ENCODE peak calls at places on chromosome 14, in four cellular contexts. One of them, this sample, is unnamed.

GRCh38 chr14:32588448-32589320 is 259.6 kb downstream of the AKAP6 start:
- DNase-seq in transverse colon: no peak
- DNase-seq in PC-3: peak; percentile 77
- DNase-seq in H9: peak; percentile 35
- DNase-seq in this sample: no peak

GRCh38 chr14:75295491-75296338 is 17.1 kb downstream of the FOS start:
- DNase-seq in transverse colon: peak; percentile 89
- DNase-seq in PC-3: peak; percentile 74
- DNase-seq in H9: peak; percentile 91
- DNase-seq in this sample: peak; percentile 74

GRCh38 chr14:88323086-88323519 is at the start of gene KCNK10:
- DNase-seq in transverse colon: no peak
- DNase-seq in PC-3: no peak
- DNase-seq in H9: peak; percentile 36
- DNase-seq in this sample: no peak

GRCh38 chr14:81767266-81767987 is 233.8 kb upstream of the SEL1L start:
- DNase-seq in transverse colon: no peak
- DNase-seq in PC-3: no peak
- DNase-seq in H9: no peak
- DNase-seq in this sample: no peak

GRCh38 chr14:53306267-53306721 is 153.2 kb upstream of the DDHD1 start:
- DNase-seq in transverse colon: peak; percentile 22
- DNase-seq in PC-3: peak; percentile 69
- DNase-seq in H9: peak; percentile 46
- DNase-seq in this sample: no peak

GRCh38 chr14:103382375-103382774 is 2.8 kb upstream of the MARK3 start:
- DNase-seq in transverse colon: no peak
- DNase-seq in PC-3: no peak
- DNase-seq in H9: no peak
- DNase-seq in this sample: no peak

GRCh38 chr14:76975865-76976622 is 52.5 kb downstream of the IRF2BPL start:
- DNase-seq in transverse colon: no peak
- DNase-seq in PC-3: no peak
- DNase-seq in H9: no peak
- DNase-seq in this sample: no peak

GRCh38 chr14:51224551-51224950 is 15.5 kb upstream of the TMX1 start:
- DNase-seq in transverse colon: no peak
- DNase-seq in PC-3: no peak
- DNase-seq in H9: no peak
- DNase-seq in this sample: no peak

GRCh38 chr14:95500772-95501401 is 15.6 kb downstream of the SYNE3 start:
- DNase-seq in transverse colon: no peak
- DNase-seq in PC-3: peak; percentile 66
- DNase-seq in H9: no peak
- DNase-seq in this sample: no peak
- H3K4me1 ChIP-seq in transverse colon: peaks cover 21% of the 10 kb centered on the region
- H3K4me1 ChIP-seq in PC-3: peaks cover 12% of the 10 kb centered on the region
- H3K4me1 ChIP-seq in H9: no peaks in the 10 kb centered on the region
- H3K4me1 ChIP-seq in this sample: peaks cover 66% of the 10 kb centered on the region

GRCh38 chr14:29235991-29236390 is 469.4 kb downstream of the FOXG1 start:
- DNase-seq in transverse colon: no peak
- DNase-seq in PC-3: no peak
- DNase-seq in H9: no peak
- DNase-seq in this sample: no peak
- H3K9me3 ChIP-seq in transverse colon: no peaks in the 10 kb centered on the region
- H3K9me3 ChIP-seq in PC-3: no peaks in the 10 kb centered on the region
- H3K9me3 ChIP-seq in H9: no peaks in the 10 kb centered on the region
- H3K9me3 ChIP-seq in this sample: no peaks in the 10 kb centered on the region

DNA sequence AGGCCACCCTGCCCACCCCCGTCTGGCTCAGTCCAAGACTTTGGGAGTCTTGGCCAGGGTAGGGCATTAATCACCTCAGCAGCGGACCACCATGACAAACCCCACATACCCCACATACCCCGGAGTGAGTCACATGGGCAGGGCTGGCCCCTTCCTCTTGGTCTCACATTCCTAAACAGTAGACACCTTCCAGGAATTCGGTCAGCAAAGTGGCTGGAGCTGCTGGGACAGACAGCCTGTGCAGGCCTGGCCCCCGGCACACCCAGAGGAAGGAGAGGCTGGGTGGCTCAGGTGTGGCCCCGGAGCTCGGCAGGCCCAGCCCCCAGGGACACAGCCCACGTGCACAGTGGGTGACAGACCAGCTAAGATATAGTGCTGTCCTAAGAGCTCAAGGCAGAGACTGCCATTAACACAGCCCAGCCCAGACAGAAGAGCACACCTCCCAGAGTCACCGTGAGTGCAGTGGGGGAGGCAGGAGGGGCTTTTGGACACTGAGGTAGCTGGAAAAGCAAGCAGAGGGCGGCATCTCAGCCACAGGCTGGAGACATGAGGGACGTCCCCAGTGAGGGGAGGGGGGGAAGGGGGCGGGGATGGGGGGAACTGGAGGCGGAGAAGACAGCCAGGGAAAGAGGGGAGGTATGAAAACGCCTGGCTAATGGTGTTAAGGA is 24.0 kb downstream of the CCDC85C start:
- DNase-seq in transverse colon: peak; percentile 88
- DNase-seq in PC-3: peak; percentile 96
- DNase-seq in H9: peak; percentile 78
- DNase-seq in this sample: no peak
- H3K27ac ChIP-seq in transverse colon: peak overlapping the region; percentile 89
- H3K27ac ChIP-seq in PC-3: peak overlapping the region; percentile 84
- H3K27ac ChIP-seq in H9: no peak overlapping the region
- H3K27ac ChIP-seq in this sample: no peak overlapping the region

DNA sequence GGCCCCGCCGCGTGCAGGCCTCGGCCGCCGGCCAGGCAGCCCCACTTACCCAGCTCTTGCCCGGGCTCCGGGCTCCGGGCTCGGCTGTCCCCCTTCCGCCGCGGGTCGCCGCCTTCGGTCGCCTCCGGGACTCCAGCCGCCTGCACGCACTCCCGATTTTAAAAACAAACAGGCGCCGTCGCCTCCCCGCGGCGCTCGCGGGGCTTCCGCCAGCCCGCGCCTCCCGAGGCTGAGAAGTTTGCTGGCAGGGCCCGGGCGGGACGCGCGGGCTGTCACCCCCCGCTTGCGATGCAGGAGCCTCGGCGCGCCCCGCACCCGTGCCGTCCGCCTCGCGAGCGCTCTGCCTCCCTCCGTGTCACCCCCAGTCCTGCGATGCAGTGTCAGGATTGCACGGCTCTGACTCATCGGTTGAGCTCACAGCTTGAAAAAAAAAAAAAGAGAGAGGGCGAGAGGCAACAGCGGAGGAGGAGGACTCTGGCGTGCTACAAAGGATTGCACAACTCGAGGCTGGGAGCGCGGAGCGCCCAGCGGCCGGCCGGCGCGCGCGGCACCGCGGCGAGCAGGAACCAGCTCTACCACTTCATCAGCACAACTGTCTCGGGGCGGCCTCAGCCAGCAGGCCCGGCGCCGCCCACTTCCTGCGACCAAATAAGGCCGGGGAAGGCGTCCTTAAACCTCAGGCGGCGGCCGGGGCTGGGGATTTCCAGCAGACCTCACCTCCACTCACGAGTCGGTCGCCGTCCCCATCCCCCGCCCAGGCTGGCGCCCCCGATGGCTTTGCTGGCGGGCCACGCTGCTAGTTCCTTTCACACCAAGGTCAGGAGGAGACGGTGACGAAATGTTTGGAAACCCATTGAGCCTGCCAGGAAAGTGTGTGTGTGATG is 45.8 kb upstream of the PNMA1 start:
- DNase-seq in transverse colon: peak; percentile 97
- DNase-seq in PC-3: peak; percentile 98
- DNase-seq in H9: peak; percentile 97
- DNase-seq in this sample: peak; percentile 97
- H3K4me1 ChIP-seq in transverse colon: peaks cover 74% of the 10 kb centered on the region
- H3K4me1 ChIP-seq in PC-3: peaks cover 57% of the 10 kb centered on the region
- H3K4me1 ChIP-seq in H9: peaks cover 3% of the 10 kb centered on the region
- H3K4me1 ChIP-seq in this sample: peaks cover 71% of the 10 kb centered on the region

DNA sequence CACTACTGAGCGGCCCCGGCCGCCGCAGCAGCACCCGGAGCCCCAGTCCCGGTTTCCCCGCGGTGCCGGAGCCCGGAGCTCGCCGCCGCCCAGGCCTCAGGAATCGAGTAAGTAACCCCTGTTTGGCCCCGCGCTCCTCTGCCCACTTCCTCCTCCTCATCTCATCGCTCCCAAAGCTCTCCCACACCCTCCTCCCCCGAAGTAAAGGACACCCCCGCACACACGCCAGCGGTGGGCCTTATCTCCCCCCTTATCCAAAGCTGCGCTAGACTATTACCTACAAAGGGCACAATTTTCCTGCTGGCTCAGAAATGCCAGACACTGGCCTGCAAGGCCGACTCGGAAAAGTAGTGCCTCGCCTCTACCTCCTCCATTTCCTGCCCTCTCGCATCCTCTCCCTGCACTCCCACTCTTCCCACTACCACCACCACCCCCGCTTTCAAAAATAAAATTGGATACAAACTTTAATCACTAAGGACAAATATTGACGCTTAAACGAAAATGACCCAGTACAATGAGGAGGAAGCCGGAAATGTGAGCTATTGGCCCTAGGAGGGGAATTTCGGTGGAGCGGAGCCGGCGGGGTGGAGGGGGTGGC is 581 bp upstream of the FOXG1 start:
- DNase-seq in transverse colon: no peak
- DNase-seq in PC-3: no peak
- DNase-seq in H9: peak; percentile 71
- DNase-seq in this sample: no peak
- H3K9me3 ChIP-seq in transverse colon: no peaks in the 10 kb centered on the region
- H3K9me3 ChIP-seq in PC-3: no peaks in the 10 kb centered on the region
- H3K9me3 ChIP-seq in H9: no peaks in the 10 kb centered on the region
- H3K9me3 ChIP-seq in this sample: peaks cover 2% of the 10 kb centered on the region

GRCh38 chr14:22952418-22952817 is 4.5 kb downstream of the HAUS4 start:
- DNase-seq in transverse colon: no peak
- DNase-seq in PC-3: no peak
- DNase-seq in H9: no peak
- DNase-seq in this sample: no peak
- H3K27ac ChIP-seq in transverse colon: no peak overlapping the region
- H3K27ac ChIP-seq in PC-3: no peak overlapping the region
- H3K27ac ChIP-seq in H9: no peak overlapping the region
- H3K27ac ChIP-seq in this sample: no peak overlapping the region

GRCh38 chr14:105138551-105139111 is 29.9 kb downstream of the JAG2 start:
- DNase-seq in transverse colon: no peak
- DNase-seq in PC-3: no peak
- DNase-seq in H9: no peak
- DNase-seq in this sample: no peak
- H3K4me1 ChIP-seq in transverse colon: no peaks in the 10 kb centered on the region
- H3K4me1 ChIP-seq in PC-3: no peaks in the 10 kb centered on the region
- H3K4me1 ChIP-seq in H9: no peaks in the 10 kb centered on the region
- H3K4me1 ChIP-seq in this sample: no peaks in the 10 kb centered on the region

This sample was measured in CD4-positive, CD25-positive, alpha-beta regulatory T cell.